ENCODE peak calls at places on chromosomes 13 and 19, in six cellular contexts. W is right atrium auricular region, J is Caco-2, M is left lung, E is left ventricle myocardium inferior, L is mucosa of descending colon. V is an unnamed sample.

GRCh38 chr19:40613669-40614594 is 12.8 kb downstream of the LTBP4 start:
- DNase-seq in W (no peak), J (peak; percentile 89), M (peak; percentile 86), E (peak; percentile 82), L (peak; percentile 93), V (peak; percentile 90)

GRCh38 chr13:69485991-69486592 is 621.5 kb upstream of the ATXN8OS start:
- DNase-seq in W (no peak), J (no peak), M (no peak), E (no peak), L (no peak), V (no peak)

GRCh38 chr13:51801631-51802099 is 2.3 kb downstream of the DHRS12 start:
- DNase-seq in W (peak; percentile 83), J (no peak), M (peak; percentile 84), E (peak; percentile 81), L (peak; percentile 84), V (peak; percentile 88)

GRCh38 chr13:50580684-50581305 is 262.7 kb downstream of the DLEU7 start:
- DNase-seq in W (no peak), J (no peak), M (no peak), E (no peak), L (no peak), V (no peak)

GRCh38 chr13:100129605-100130004 is 40.7 kb downstream of the PCCA start:
- DNase-seq in W (no peak), J (no peak), M (no peak), E (no peak), L (no peak), V (no peak)

GRCh38 chr13:99811067-99811715 is 160.4 kb downstream of the ZIC5 start:
- DNase-seq in W (no peak), J (no peak), M (no peak), E (no peak), L (no peak), V (no peak)

GRCh38 chr19:8811315-8812172 is 20.6 kb downstream of the ZNF558 start:
- DNase-seq in W (no peak), J (no peak), M (no peak), E (no peak), L (no peak), V (no peak)

GRCh38 chr19:677201-677600 is 1.0 kb downstream of the FSTL3 start:
- DNase-seq in W (peak; percentile 92), J (peak; percentile 49), M (peak; percentile 76), E (peak; percentile 78), L (peak; percentile 57), V (peak; percentile 82)

GRCh38 chr13:41563501-41564001 is 106.2 kb downstream of the RGCC start:
- DNase-seq in W (no peak), J (no peak), M (no peak), E (no peak), L (no peak), V (no peak)

GRCh38 chr13:78601886-78602560 is 1.3 kb downstream of the POU4F1 start:
- DNase-seq in W (no peak), J (no peak), M (no peak), E (no peak), L (no peak), V (no peak)

GRCh38 chr13:78601124-78601885 is 2.0 kb downstream of the POU4F1 start:
- DNase-seq in W (no peak), J (no peak), M (no peak), E (no peak), L (no peak), V (no peak)

GRCh38 chr13:78600317-78600899 is 2.9 kb downstream of the POU4F1 start:
- DNase-seq in W (no peak), J (no peak), M (no peak), E (no peak), L (no peak), V (no peak)

GRCh38 chr13:78603240-78603947 is at the start of gene POU4F1:
- DNase-seq in W (no peak), J (peak; percentile 91), M (no peak), E (peak; percentile 17), L (peak; percentile 82), V (no peak)

DNA sequence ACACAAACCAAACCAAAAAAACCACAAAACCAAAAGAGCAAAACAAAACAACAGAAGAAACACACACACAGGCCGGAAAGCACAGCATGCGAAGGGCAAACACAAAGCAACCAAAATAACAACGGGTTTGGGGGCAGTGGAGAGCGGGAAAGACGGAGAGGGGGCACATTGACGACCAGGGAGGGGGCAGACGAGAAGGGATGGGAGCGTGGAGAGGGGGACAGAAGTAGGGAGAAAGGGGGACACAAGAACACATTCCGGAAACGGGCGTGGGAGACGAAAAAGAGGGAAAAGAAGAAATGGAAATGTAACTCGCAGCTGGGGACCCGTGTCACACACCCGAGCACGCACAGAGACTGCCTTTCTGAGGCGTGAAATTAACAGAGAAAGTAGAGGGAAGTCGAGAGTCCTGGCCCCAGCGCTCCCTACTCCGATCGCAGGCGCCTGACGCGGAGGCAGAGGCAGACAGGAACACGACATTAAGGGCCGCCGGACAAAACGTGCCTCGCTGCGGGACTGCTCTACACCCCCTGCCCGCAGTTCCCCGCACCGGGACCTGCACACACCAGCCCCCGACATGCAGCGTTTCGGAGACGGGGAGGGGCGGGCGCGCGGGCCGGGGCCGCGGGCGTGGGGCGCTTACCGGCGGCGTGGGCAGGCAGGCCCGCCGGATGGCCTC is 652 bp downstream of the POU4F1 start:
- DNase-seq in W (no peak), J (no peak), M (no peak), E (no peak), L (no peak), V (no peak)
- H3K36me3 ChIP-seq in W (no peaks in the 10 kb centered on the region), J (no peaks in the 10 kb centered on the region), M (no peaks in the 10 kb centered on the region), E (no peaks in the 10 kb centered on the region), L (no peaks in the 10 kb centered on the region), V (no peaks in the 10 kb centered on the region)

GRCh38 chr19:37779139-37780035 is at the start of gene ZNF573:
- DNase-seq in W (peak; percentile 81), J (peak; percentile 86), M (peak; percentile 87), E (peak; percentile 82), L (peak; percentile 86), V (peak; percentile 85)

DNA sequence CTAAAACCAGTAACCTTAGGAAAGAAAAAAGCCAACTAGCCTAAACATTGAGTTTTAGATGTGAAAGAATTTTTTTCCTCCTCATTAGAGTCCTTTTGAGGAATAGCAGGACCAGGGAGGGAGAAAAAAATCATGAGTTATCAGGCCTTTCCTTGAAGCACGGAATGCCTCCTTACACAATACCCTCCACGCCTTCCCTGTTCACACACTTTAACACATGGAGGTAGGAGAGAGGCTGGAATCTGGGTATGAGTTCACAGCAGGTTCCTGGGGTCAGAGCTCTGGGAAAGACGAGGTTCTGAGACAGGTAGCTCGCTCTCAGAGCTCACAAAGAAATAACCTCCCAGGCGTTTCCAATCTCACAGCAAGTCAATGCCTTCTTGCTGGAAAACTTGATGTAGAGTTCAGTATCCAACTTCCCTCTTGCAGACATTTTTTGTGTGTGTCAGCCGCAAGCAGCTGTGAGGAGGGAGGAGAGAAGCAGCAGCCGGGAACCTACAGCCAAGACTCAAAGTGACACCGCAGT is 710 bp downstream of the ZNF573 start:
- DNase-seq in W (no peak), J (peak; percentile 37), M (no peak), E (no peak), L (no peak), V (no peak)
- TF ChIP-seq CTCF in W (no peak), J (no peak), M (no peak), E (no peak), L (no peak), V (no peak)

GRCh38 chr13:111270765-111271164 is 49.7 kb upstream of the TEX29 start:
- DNase-seq in W (no peak), J (no peak), M (no peak), E (no peak), L (no peak), V (no peak)

GRCh38 chr13:111269508-111269907 is 50.9 kb upstream of the TEX29 start:
- DNase-seq in W (peak; percentile 30), J (no peak), M (no peak), E (no peak), L (no peak), V (no peak)

GRCh38 chr13:111270126-111270525 is 50.3 kb upstream of the TEX29 start:
- DNase-seq in W (peak; percentile 28), J (no peak), M (no peak), E (no peak), L (no peak), V (no peak)

GRCh38 chr13:111272117-111272516 is 48.3 kb upstream of the TEX29 start:
- DNase-seq in W (no peak), J (no peak), M (no peak), E (no peak), L (no peak), V (no peak)

DNA sequence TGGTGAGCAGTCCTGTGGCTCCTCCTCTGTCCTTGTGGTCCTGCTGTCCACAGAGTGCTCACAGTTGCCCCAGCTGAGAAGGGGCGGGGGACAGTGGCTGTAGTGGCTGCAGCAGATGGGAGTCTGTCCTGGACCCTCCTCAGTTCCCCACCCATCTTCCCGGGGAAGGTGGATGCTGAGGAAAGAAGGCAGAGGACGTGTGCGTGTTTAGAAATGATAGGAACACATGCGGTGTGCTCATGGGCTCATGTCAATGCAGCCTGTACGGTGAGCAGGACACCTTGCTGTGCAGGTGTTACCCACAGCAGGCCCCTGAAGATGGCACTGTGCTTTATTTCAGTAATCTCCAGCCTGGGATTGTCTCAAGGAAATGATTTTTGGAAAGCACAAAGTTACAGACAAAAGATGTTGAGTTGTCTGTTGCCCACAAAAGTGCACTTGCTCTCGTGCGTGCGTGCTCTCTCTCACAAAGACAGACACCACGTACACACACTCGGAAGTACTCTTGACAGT is 49.2 kb upstream of the TEX29 start:
- DNase-seq in W (peak; percentile 28), J (no peak), M (no peak), E (no peak), L (no peak), V (no peak)
- H3K36me3 ChIP-seq in W (peaks cover 56% of the 10 kb centered on the region), J (peaks cover 5% of the 10 kb centered on the region), M (peaks cover 94% of the 10 kb centered on the region), E (peaks cover 77% of the 10 kb centered on the region), L (peaks cover 5% of the 10 kb centered on the region), V (peaks cover 52% of the 10 kb centered on the region)

GRCh38 chr19:58386576-58387337 is at the start of gene RPS5:
- DNase-seq in W (peak; percentile 99), J (peak; percentile 97), M (peak; percentile 96), E (peak; percentile 93), L (peak; percentile 96), V (peak; percentile 98)

GRCh38 chr19:58386166-58386575 is 898 bp upstream of the RPS5 start:
- DNase-seq in W (no peak), J (no peak), M (no peak), E (no peak), L (no peak), V (no peak)

GRCh38 chr19:58385313-58386165 is 1.5 kb upstream of the RPS5 start:
- DNase-seq in W (no peak), J (no peak), M (no peak), E (no peak), L (peak; percentile 54), V (no peak)

GRCh38 chr19:58387338-58388174 is 487 bp downstream of the RPS5 start:
- DNase-seq in W (no peak), J (no peak), M (no peak), E (no peak), L (no peak), V (no peak)

GRCh38 chr19:58388175-58388526 is 1.1 kb downstream of the RPS5 start:
- DNase-seq in W (no peak), J (no peak), M (no peak), E (no peak), L (no peak), V (no peak)
- TF ChIP-seq CTCF in W (no peak), J (no peak), M (no peak), E (no peak), L (no peak), V (no peak)

GRCh38 chr13:39623466-39623865 is 20.5 kb upstream of the LHFPL6 start:
- DNase-seq in W (no peak), J (no peak), M (no peak), E (no peak), L (no peak), V (no peak)
- H3K36me3 ChIP-seq in W (no peaks in the 10 kb centered on the region), J (no peaks in the 10 kb centered on the region), M (no peaks in the 10 kb centered on the region), E (no peaks in the 10 kb centered on the region), L (no peaks in the 10 kb centered on the region), V (no peaks in the 10 kb centered on the region)

V was measured in tibial artery.